ENCODE peak calls at places on chromosomes 7 and 10, in five cellular contexts. M is right atrium auricular region, H is transverse colon, W is heart left ventricle, F is Panc1. U is an unnamed sample.

GRCh38 chr7:38524786-38525185 is 106.4 kb downstream of the AMPH start:
- DNase-seq in H (no peak), M (no peak), F (no peak), W (no peak), U (no peak)

GRCh38 chr10:27020243-27020642 is 80.1 kb downstream of the ANKRD26 start:
- DNase-seq in F (no peak), M (no peak), W (no peak), H (no peak), U (no peak)

GRCh38 chr10:46290101-46290884 is 3.5 kb downstream of the ANTXRL start:
- DNase-seq in M (no peak), H (no peak), F (no peak), W (no peak), U (peak; percentile 5)

GRCh38 chr7:73353243-73353642 is 25.3 kb downstream of the FKBP6 start:
- DNase-seq in W (no peak), F (no peak), M (no peak), H (no peak), U (no peak)

GRCh38 chr7:142158741-142159496 is 47.4 kb downstream of the MGAM2 start:
- DNase-seq in W (no peak), H (no peak), M (no peak), F (no peak), U (no peak)

GRCh38 chr10:77430530-77430929 is 207.1 kb downstream of the KCNMA1 start:
- DNase-seq in F (no peak), H (no peak), W (no peak), M (no peak), U (no peak)

GRCh38 chr10:52334595-52334994 is 20.5 kb downstream of the DKK1 start:
- DNase-seq in F (no peak), H (no peak), W (no peak), M (no peak), U (no peak)

GRCh38 chr7:69738396-69738889 is 140.2 kb downstream of the AUTS2 start:
- DNase-seq in F (no peak), W (no peak), M (no peak), H (no peak), U (no peak)

GRCh38 chr10:617471-617870 is 72.0 kb downstream of the DIP2C start:
- DNase-seq in W (no peak), H (no peak), M (no peak), F (no peak), U (no peak)

GRCh38 chr7:120805636-120806388 is 52.1 kb downstream of the TSPAN12 start:
- DNase-seq in F (peak; percentile 17), H (peak; percentile 59), W (peak; percentile 30), M (no peak), U (no peak)

GRCh38 chr7:122225874-122226273 is 78.7 kb downstream of the FEZF1 start:
- DNase-seq in W (no peak), H (no peak), F (no peak), M (no peak), U (no peak)

GRCh38 chr7:107684287-107684686 is 23.7 kb downstream of the SLC26A4 start:
- DNase-seq in F (no peak), W (no peak), M (no peak), H (no peak), U (no peak)

GRCh38 chr7:40612298-40612697 is 477.5 kb downstream of the SUGCT start:
- DNase-seq in F (no peak), W (no peak), M (no peak), H (no peak), U (no peak)

GRCh38 chr10:36496728-36497127 is 628.7 kb upstream of the ANKRD30A start:
- DNase-seq in W (no peak), H (no peak), F (no peak), M (no peak), U (no peak)

GRCh38 chr10:133388973-133389818 is 4.8 kb upstream of the MTG1 start:
- DNase-seq in H (peak; percentile 57), M (no peak), F (no peak), W (no peak), U (peak; percentile 68)

GRCh38 chr10:28717659-28718201 is 40.4 kb downstream of the BAMBI start:
- DNase-seq in H (no peak), M (no peak), W (no peak), F (no peak), U (no peak)

GRCh38 chr7:229184-229964 is 37.0 kb downstream of the FAM20C start:
- DNase-seq in F (no peak), W (peak; percentile 87), M (peak; percentile 93), H (peak; percentile 67), U (peak; percentile 54)

GRCh38 chr7:50943482-50943881 is 160.8 kb upstream of the GRB10 start:
- DNase-seq in H (no peak), F (no peak), M (no peak), W (no peak), U (no peak)

GRCh38 chr7:50857804-50858203 is 75.1 kb upstream of the GRB10 start:
- DNase-seq in M (peak; percentile 43), F (no peak), W (peak; percentile 55), H (no peak), U (no peak)

GRCh38 chr10:120479506-120479905 is 22.5 kb downstream of the PLPP4 start:
- DNase-seq in H (no peak), M (peak; percentile 16), W (no peak), F (no peak), U (no peak)

DNA sequence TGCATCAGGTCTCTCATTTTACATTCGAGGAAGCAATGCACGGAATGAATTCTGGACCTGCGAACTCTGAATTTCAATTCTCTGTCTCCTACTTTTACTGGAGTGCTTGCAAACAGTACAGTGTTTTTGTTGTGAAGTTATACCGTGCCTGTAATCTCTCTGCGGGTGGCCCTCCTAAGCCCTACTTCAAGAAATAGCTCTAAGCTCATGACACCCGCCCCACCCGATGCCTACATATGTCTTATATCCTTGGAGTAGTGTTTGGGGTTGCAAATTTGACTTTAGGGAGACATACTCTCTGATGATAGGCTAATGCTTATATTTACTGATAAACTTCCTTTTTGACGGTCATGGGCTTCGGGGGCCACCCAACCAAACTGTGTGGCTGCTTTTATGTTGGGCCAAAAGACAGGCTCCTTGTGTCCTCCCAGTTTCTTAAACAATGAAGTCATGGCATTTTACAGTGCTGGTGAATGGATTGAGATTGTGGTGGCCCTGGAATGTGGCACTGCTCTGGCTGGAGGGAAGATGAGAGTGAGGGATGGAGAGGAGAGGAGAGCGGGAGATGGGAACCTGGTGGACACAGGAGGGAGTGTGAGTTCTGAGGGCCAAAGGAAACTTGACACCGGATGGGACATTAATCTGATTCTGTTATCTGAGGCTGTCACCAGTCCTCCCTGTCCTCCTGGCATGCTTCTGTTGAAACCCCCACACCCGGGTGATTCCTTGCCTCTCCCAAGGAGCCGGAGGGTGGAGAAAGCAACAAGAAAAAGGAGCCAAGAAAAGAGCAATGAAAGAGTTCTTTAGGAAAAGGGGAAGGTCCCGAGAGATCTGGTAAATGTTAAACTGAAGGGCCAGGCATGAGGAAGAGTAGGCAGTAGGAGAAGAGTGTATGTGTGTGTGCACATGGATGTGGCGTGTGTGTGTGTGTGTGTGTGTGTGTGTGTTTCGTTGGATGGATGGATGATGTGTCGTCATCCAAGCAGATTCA is 113.2 kb downstream of the TCF7L2 start:
- DNase-seq in H (no peak), M (no peak), F (no peak), W (no peak), U (no peak)
- H3K4me1 ChIP-seq in H (peaks cover 33% of the 10 kb centered on the region), M (no peaks in the 10 kb centered on the region), F (peaks cover 81% of the 10 kb centered on the region), W (peaks cover 3% of the 10 kb centered on the region), U (peaks cover 23% of the 10 kb centered on the region)

DNA sequence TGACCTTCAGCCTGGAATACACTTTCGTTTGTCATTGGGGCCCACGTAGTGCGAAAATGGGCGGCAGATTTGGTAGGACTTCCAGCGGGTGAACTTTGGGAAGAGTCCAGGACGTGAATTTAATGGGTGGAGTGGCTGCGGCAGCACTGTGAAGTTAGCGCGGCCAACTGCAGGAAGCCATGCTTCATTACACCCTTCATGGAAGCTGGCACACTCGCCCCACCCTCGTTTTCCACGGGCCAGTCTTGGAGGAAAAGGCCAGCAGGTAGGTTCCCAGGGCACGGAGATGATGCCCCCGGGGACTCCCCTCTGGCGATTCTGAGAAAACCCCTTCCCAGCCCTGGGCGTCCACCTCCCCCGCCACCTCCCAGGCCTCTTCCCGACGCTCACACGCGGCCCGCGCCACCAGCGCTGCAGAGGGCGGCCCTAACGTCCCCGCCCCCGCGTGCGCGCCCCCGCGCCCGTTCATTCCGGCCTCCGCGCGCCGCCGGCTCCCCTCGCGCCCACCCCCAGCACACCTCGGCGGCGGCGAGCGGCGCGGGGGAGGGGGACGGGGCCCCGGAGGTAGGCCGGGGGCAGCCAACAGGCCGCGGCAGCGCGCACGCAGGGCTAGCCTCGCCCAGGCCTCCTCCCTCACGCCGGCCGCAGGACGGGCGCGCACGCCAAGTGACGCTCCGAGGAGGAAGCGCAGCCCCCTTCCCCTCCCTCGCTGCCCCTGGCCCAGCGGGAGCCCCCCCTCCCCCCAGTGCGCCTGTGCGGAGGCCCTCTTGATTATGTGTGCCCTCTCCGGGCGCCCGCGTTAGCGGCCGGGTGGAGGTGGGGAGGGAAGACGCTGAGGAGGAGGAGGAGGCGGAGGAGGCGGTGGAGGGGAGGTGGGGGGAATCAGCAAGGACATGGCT is at the start of gene MLLT10:
- DNase-seq in H (peak; percentile 94), M (peak; percentile 90), F (no peak), W (peak; percentile 97), U (peak; percentile 96)
- TF ChIP-seq CTCF in H (peak; percentile 80), M (no peak), F (no peak), W (peak; percentile 20), U (no peak)

DNA sequence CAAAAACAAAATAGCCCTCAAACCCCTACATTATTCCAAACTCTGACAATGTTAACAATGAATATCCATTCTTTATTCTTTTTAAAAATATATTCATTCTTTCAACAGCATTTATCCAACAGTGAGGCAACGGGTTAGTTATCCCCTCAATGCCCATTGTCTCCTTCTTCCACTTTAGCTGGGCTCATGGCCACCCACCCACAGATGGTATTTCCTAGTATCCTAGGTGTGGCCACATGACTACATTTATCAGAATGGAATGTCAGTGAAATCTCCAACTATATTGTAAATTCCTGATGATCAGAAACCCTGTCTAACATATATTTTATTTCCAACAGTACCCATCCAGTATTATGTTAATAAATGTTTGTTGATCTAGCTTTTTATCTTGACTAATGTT is 13.6 kb downstream of the HOXA1 start:
- DNase-seq in M (no peak), H (no peak), F (no peak), W (no peak), U (no peak)
- H3K4me1 ChIP-seq in M (no peaks in the 10 kb centered on the region), H (no peaks in the 10 kb centered on the region), F (peaks cover 5% of the 10 kb centered on the region), W (no peaks in the 10 kb centered on the region), U (peaks cover 7% of the 10 kb centered on the region)

GRCh38 chr10:79105164-79105739 is 36.5 kb downstream of the ZMIZ1 start:
- DNase-seq in W (no peak), M (no peak), H (no peak), F (no peak), U (no peak)
- TF ChIP-seq CTCF in W (no peak), M (no peak), H (peak; percentile 24), F (no peak), U (no peak)